ENCODE peak calls at places on chromosome 18, in four cellular contexts. One of them, this sample, is unnamed.

GRCh38 chr18:66599190-66599589 is 4.7 kb downstream of the CDH19 start:
- DNase-seq in mesendoderm: no peak
- DNase-seq in IMR-90: no peak
- DNase-seq in H1: no peak
- DNase-seq in this sample: no peak

GRCh38 chr18:50429207-50429948 is 54.5 kb downstream of the SKA1 start:
- DNase-seq in mesendoderm: peak; percentile 46
- DNase-seq in IMR-90: peak; percentile 12
- DNase-seq in H1: no peak
- DNase-seq in this sample: no peak

GRCh38 chr18:13451661-13452447 is 233.3 kb downstream of the LDLRAD4 start:
- DNase-seq in mesendoderm: peak; percentile 37
- DNase-seq in IMR-90: no peak
- DNase-seq in H1: no peak
- DNase-seq in this sample: peak; percentile 20

GRCh38 chr18:54254265-54254758 is 15.0 kb upstream of the POLI start:
- DNase-seq in mesendoderm: no peak
- DNase-seq in IMR-90: peak; percentile 20
- DNase-seq in H1: no peak
- DNase-seq in this sample: no peak

GRCh38 chr18:62279561-62279960 is 45.5 kb upstream of the TNFRSF11A start:
- DNase-seq in mesendoderm: no peak
- DNase-seq in IMR-90: no peak
- DNase-seq in H1: no peak
- DNase-seq in this sample: no peak

GRCh38 chr18:24232814-24233213 is 94.0 kb downstream of the CABYR start:
- DNase-seq in mesendoderm: no peak
- DNase-seq in IMR-90: no peak
- DNase-seq in H1: no peak
- DNase-seq in this sample: no peak

GRCh38 chr18:77078671-77079070 is 53.9 kb downstream of the MBP start:
- DNase-seq in mesendoderm: no peak
- DNase-seq in IMR-90: no peak
- DNase-seq in H1: no peak
- DNase-seq in this sample: no peak

GRCh38 chr18:7152485-7152884 is 34.9 kb upstream of the LAMA1 start:
- DNase-seq in mesendoderm: peak; percentile 46
- DNase-seq in IMR-90: no peak
- DNase-seq in H1: no peak
- DNase-seq in this sample: no peak

GRCh38 chr18:59501876-59502221 is 142.8 kb upstream of the LMAN1 start:
- DNase-seq in mesendoderm: peak; percentile 27
- DNase-seq in IMR-90: no peak
- DNase-seq in H1: no peak
- DNase-seq in this sample: no peak

DNA sequence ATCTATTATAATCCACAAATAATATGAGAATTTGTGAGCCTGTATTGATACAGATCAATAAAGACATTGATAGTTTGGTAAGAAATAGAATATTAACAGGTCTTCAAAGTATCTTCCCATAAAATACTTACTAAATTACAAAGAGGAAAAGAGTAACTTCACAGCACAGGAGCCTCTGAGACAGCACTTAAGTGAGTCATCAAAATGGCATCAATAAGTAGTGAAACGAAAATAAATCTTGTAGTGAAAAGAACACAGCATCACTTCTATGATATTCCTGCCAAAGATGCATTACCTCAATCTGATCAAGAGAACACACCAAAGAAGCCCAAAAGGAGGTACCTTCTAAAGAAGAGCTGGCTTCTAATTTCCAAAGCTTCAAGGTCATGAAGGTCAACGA is 116.4 kb downstream of the CBLN2 start:
- DNase-seq in mesendoderm: no peak
- DNase-seq in IMR-90: peak; percentile 1
- DNase-seq in H1: no peak
- DNase-seq in this sample: no peak
- H3K56ac ChIP-seq in mesendoderm: no peak overlapping the region
- H3K56ac ChIP-seq in IMR-90: no peak overlapping the region
- H3K56ac ChIP-seq in H1: no peak overlapping the region
- H3K56ac ChIP-seq in this sample: no peak overlapping the region

DNA sequence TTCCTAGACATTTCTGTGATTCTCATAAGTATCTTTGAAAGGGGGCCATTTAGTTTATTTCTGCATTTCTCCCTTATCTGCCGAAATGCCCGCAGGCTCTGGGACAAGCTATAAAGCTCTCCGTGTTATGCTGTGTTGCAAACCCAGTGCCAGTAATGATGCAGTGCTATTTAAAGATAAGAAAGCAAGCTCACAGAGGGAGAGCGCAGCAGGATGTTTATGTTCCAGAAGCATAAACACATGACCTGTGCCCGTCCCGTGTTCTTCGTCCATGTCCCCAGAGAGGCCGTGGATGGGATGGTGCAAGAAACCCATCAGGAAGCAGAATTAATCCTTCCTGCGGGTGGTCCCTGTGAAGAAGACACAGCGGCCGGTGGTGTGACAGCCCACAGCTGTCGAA is 99.4 kb downstream of the NEDD4L start:
- DNase-seq in mesendoderm: no peak
- DNase-seq in IMR-90: peak; percentile 84
- DNase-seq in H1: no peak
- DNase-seq in this sample: no peak
- H3K18ac ChIP-seq in mesendoderm: no peak overlapping the region
- H3K18ac ChIP-seq in IMR-90: peak overlapping the region; percentile 21
- H3K18ac ChIP-seq in H1: no peak overlapping the region
- H3K18ac ChIP-seq in this sample: no peak overlapping the region

GRCh38 chr18:23065234-23065806 is 70.0 kb upstream of the CABLES1 start:
- DNase-seq in mesendoderm: no peak
- DNase-seq in IMR-90: no peak
- DNase-seq in H1: no peak
- DNase-seq in this sample: no peak
- H3K56ac ChIP-seq in mesendoderm: no peak overlapping the region
- H3K56ac ChIP-seq in IMR-90: no peak overlapping the region
- H3K56ac ChIP-seq in H1: no peak overlapping the region
- H3K56ac ChIP-seq in this sample: no peak overlapping the region

DNA sequence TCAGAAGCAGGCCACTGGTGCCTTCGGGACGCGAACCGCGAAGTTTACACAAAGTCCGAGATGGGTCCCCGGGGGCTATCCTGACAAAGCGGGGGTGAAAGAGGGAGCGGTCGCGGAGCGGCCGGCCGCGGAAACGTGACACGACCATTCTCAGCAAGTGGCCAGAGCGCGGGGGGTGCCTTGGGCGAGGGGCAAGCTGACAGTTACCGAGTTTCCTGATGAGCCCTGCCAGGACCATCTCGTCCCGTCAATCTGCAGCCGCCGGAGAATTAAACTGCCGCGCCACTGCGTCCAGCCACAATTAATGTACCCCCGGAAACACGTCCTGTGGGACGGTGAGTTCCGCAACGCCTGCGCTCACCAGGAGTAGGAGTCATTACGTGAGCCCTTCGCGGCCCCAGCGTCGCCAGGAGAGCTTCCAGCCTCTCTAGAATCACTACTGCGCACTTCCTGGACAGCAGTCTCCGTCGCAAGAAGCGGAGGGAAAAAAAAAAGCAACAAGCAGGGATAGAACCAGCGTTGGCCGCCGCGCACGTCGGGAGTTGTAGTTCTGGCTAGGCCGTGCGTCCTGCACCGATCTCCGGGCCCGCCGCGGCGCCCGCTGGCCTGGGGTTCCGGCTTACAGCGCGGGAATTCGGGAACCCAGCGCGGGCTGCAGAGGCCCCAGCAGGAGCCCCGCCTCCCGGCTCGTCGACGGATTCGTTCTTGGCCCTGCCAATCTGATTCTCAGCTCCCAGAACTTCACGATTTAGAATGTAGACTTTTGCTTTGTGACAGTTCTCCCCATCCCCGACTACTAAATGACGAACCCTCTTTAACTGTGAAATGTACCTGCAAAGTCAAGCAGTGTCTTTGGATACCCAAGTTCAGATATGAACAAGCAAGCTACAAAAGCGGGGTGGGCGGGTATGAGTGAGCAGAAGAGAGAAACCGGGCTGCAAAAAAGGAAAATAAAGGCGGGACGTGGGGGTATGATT is at the start of gene RTTN:
- DNase-seq in mesendoderm: peak; percentile 97
- DNase-seq in IMR-90: peak; percentile 94
- DNase-seq in H1: peak; percentile 95
- DNase-seq in this sample: peak; percentile 94
- H3K18ac ChIP-seq in mesendoderm: peak within 1 kb of the TSS; percentile 94
- H3K18ac ChIP-seq in IMR-90: peak within 1 kb of the TSS; percentile 92
- H3K18ac ChIP-seq in H1: peak within 1 kb of the TSS; percentile 76
- H3K18ac ChIP-seq in this sample: peak within 1 kb of the TSS; percentile 97

DNA sequence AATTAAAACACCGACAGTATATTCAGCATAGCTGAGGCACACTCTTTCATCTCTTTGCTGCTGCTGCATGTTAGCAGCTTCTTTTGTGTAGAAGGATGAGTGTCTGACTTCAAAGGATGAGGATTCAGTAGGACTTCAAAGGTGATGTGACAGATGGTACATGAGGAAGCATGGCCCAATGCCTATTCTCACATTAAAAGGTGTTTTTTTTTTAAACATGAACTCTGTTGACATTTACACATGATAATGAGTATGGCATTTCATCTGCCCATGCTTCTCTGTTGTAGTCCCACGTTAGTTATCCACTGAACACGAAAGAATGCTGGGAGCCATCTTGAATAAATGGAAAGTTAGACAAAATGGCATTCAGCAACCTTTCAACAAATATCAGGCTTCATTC is 1950.8 kb upstream of the PIK3C3 start:
- DNase-seq in mesendoderm: no peak
- DNase-seq in IMR-90: no peak
- DNase-seq in H1: no peak
- DNase-seq in this sample: no peak
- H3K56ac ChIP-seq in mesendoderm: no peak overlapping the region
- H3K56ac ChIP-seq in IMR-90: no peak overlapping the region
- H3K56ac ChIP-seq in H1: no peak overlapping the region
- H3K56ac ChIP-seq in this sample: no peak overlapping the region

GRCh38 chr18:75521808-75522207 is 94.3 kb upstream of the SMIM21 start:
- DNase-seq in mesendoderm: peak; percentile 11
- DNase-seq in IMR-90: no peak
- DNase-seq in H1: no peak
- DNase-seq in this sample: no peak
- H3K18ac ChIP-seq in mesendoderm: no peak overlapping the region
- H3K18ac ChIP-seq in IMR-90: no peak overlapping the region
- H3K18ac ChIP-seq in H1: no peak overlapping the region
- H3K18ac ChIP-seq in this sample: no peak overlapping the region

DNA sequence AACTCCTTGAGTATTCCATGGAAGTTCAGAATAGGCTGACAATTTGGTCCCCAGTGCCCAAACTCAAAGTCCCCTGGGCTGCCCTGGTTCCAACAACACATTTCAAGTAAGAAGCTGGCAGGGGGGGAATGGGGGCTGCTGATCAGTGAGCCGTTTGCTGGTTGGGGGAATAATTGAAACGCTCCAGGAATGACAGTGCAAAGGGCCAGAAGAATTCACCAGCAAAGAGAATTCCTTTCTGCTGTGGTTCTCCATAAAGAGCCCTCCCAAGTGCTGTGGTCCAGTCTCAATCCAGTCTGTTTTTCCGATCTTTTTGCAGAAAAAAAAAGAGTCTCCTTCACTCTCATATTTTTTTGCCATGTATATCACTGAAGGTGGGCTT is 95.1 kb upstream of the THOC1 start:
- DNase-seq in mesendoderm: no peak
- DNase-seq in IMR-90: no peak
- DNase-seq in H1: no peak
- DNase-seq in this sample: no peak
- H3K56ac ChIP-seq in mesendoderm: no peak overlapping the region
- H3K56ac ChIP-seq in IMR-90: no peak overlapping the region
- H3K56ac ChIP-seq in H1: no peak overlapping the region
- H3K56ac ChIP-seq in this sample: no peak overlapping the region

GRCh38 chr18:45764000-45764686 is 40.2 kb downstream of the SLC14A1 start:
- DNase-seq in mesendoderm: no peak
- DNase-seq in IMR-90: peak; percentile 67
- DNase-seq in H1: no peak
- DNase-seq in this sample: no peak
- H3K18ac ChIP-seq in mesendoderm: no peak overlapping the region
- H3K18ac ChIP-seq in IMR-90: peak overlapping the region; percentile 91
- H3K18ac ChIP-seq in H1: no peak overlapping the region
- H3K18ac ChIP-seq in this sample: no peak overlapping the region

GRCh38 chr18:80241919-80242777 is 5.2 kb downstream of the PARD6G start:
- DNase-seq in mesendoderm: no peak
- DNase-seq in IMR-90: no peak
- DNase-seq in H1: no peak
- DNase-seq in this sample: no peak
- H3K56ac ChIP-seq in mesendoderm: no peak overlapping the region
- H3K56ac ChIP-seq in IMR-90: no peak overlapping the region
- H3K56ac ChIP-seq in H1: no peak overlapping the region
- H3K56ac ChIP-seq in this sample: no peak overlapping the region

DNA sequence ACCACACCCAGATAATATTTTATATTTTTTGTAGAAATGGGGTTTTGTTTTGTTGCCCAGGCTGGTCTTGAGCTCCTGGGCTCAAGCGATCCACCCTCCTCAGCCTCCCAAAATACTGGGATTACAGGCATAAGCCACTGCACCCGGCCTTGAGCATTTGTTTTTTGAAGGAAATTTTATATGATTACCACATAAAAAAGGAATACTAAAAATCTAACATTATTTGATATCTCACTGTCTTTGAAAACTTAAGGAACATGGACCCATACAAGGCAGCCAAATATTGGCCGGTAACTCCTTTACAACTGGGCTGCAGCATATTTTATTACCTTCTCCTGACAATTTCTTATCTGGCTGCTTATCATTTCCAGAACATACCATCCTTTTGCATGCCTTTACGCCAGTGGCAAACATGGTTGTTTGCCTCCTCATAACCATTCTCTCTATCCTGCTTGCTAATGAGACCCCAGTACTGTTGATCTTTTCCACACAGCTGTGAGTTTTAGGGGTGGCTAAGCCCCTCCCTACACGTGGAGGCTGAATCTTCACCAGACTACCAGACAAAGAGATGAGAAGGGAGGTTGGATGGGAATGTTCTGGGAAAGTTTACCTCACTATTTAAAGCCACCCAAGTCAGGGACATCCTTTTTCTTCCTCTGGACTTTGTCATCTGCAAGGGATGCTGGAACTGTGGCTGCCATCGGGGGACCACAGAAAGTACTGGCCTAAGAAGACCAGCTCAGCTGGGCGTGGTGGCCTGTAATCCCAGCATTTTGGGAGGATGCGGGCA is 157.5 kb downstream of the TGIF1 start:
- DNase-seq in mesendoderm: no peak
- DNase-seq in IMR-90: no peak
- DNase-seq in H1: no peak
- DNase-seq in this sample: no peak
- H3K18ac ChIP-seq in mesendoderm: peak overlapping the region; percentile 89
- H3K18ac ChIP-seq in IMR-90: peak overlapping the region; percentile 85
- H3K18ac ChIP-seq in H1: no peak overlapping the region
- H3K18ac ChIP-seq in this sample: no peak overlapping the region